ENCODE peak calls at places on chromosomes 11 and 22, in nine cellular contexts. P is suprapubic skin, J is RKO, Q is lung, L is CD14-positive monocyte, H is HTR-8/SVneo, E is fibroblast of the conjunctiva, W is left cardiac atrium, O is activated T-cell treated with anti-CD3 and anti-CD28 coated beads for 1 hour. D is an unnamed sample.

GRCh38 chr11:79342236-79342635 is 98.6 kb downstream of the TENM4 start:
- DNase-seq in P (no peak), W (no peak), J (no peak), L (no peak), O (no peak), Q (no peak), E (no peak), H (no peak), D (no peak)

GRCh38 chr11:534592-535518 is 521 bp downstream of the HRAS start:
- DNase-seq in Q (no peak), P (peak; percentile 88), W (peak; percentile 36), O (no peak), H (no peak), J (peak; percentile 37), E (no peak), L (peak; percentile 38), D (no peak)

GRCh38 chr11:66848671-66849500 is 5.6 kb downstream of the RCE1 start:
- DNase-seq in O (no peak), W (no peak), L (no peak), J (no peak), Q (no peak), H (no peak), P (peak; percentile 69), E (no peak), D (no peak)

GRCh38 chr11:86737752-86738151 is 62.6 kb upstream of the PRSS23 start:
- DNase-seq in L (no peak), H (no peak), W (no peak), Q (no peak), J (no peak), E (peak; percentile 64), O (no peak), P (no peak), D (no peak)

GRCh38 chr11:74024630-74025029 is 15.7 kb upstream of the UCP3 start:
- DNase-seq in H (peak; percentile 27), E (peak; percentile 81), O (no peak), J (no peak), P (no peak), L (peak; percentile 76), Q (peak; percentile 42), W (peak; percentile 74), D (no peak)

GRCh38 chr11:125429807-125430678 is 66.0 kb downstream of the FEZ1 start:
- DNase-seq in P (no peak), E (no peak), O (no peak), L (no peak), H (no peak), W (no peak), J (no peak), Q (no peak), D (no peak)

GRCh38 chr22:45511847-45512261 is 9.2 kb downstream of the FBLN1 start:
- DNase-seq in H (no peak), P (no peak), L (no peak), J (no peak), Q (no peak), W (peak; percentile 74), O (no peak), E (peak; percentile 92), D (no peak)

GRCh38 chr11:8671651-8672062 is 10.8 kb downstream of the TRIM66 start:
- DNase-seq in H (no peak), Q (no peak), J (no peak), W (peak; percentile 58), L (no peak), O (no peak), E (peak; percentile 79), P (no peak), D (no peak)

GRCh38 chr11:103370076-103370475 is 260.9 kb downstream of the DYNC2H1 start:
- DNase-seq in O (no peak), E (no peak), H (no peak), Q (no peak), J (no peak), W (no peak), P (no peak), L (no peak), D (no peak)

GRCh38 chr11:67364783-67365525 is 8.4 kb downstream of the CLCF1 start:
- DNase-seq in Q (no peak), E (no peak), O (no peak), W (no peak), L (no peak), J (no peak), P (no peak), H (no peak), D (no peak)

GRCh38 chr22:26573026-26573662 is 16.8 kb downstream of the TPST2 start:
- DNase-seq in E (no peak), O (no peak), L (peak; percentile 89), J (no peak), W (peak; percentile 72), H (no peak), Q (peak; percentile 56), P (no peak), D (peak; percentile 41)

GRCh38 chr22:20234314-20234682 is 33.8 kb downstream of the RTN4R start:
- DNase-seq in L (no peak), O (no peak), H (no peak), E (no peak), P (no peak), W (no peak), Q (no peak), J (no peak), D (no peak)

GRCh38 chr11:36333897-36334296 is 37.8 kb downstream of the PRR5L start:
- DNase-seq in P (no peak), J (no peak), L (no peak), Q (no peak), E (peak; percentile 23), O (no peak), H (no peak), W (no peak), D (no peak)

GRCh38 chr22:36196254-36197064 is 5.2 kb downstream of the APOL4 start:
- DNase-seq in E (no peak), H (no peak), J (no peak), W (no peak), O (no peak), P (no peak), Q (no peak), L (no peak), D (no peak)

GRCh38 chr22:24432059-24432853 is 4.9 kb downstream of the ADORA2A start:
- DNase-seq in H (no peak), J (no peak), O (no peak), W (peak; percentile 85), L (no peak), Q (no peak), P (no peak), E (peak; percentile 22), D (peak; percentile 10)

GRCh38 chr22:37624017-37624365 is 15.4 kb downstream of the GGA1 start:
- DNase-seq in E (no peak), L (no peak), P (no peak), O (no peak), W (no peak), Q (peak; percentile 74), J (no peak), H (no peak), D (no peak)

GRCh38 chr22:42621505-42622002 is 6.9 kb upstream of the POLDIP3 start:
- DNase-seq in L (no peak), Q (peak; percentile 68), J (no peak), P (peak; percentile 89), H (peak; percentile 86), O (peak; percentile 42), E (peak; percentile 71), W (peak; percentile 79), D (no peak)

GRCh38 chr11:118152552-118153471 is at the start of gene SCN4B:
- DNase-seq in L (no peak), J (no peak), E (peak; percentile 21), H (peak; percentile 56), P (no peak), O (no peak), W (peak; percentile 74), Q (peak; percentile 49), D (peak; percentile 60)

GRCh38 chr11:69293819-69294505 is at the start of gene MYEOV:
- DNase-seq in H (no peak), J (peak; percentile 83), P (no peak), W (peak; percentile 26), Q (peak; percentile 61), O (no peak), E (no peak), L (no peak), D (no peak)

GRCh38 chr22:19998232-19998951 is 18.2 kb downstream of the ARVCF start:
- DNase-seq in L (no peak), E (no peak), W (no peak), O (no peak), P (no peak), Q (no peak), J (no peak), H (no peak), D (no peak)

GRCh38 chr11:36264601-36265344 is 24.5 kb downstream of the COMMD9 start:
- DNase-seq in L (no peak), Q (no peak), E (no peak), J (no peak), P (no peak), O (no peak), H (no peak), W (no peak), D (no peak)

GRCh38 chr11:57255618-57256017 is 18.6 kb upstream of the APLNR start:
- DNase-seq in Q (no peak), W (no peak), E (no peak), P (no peak), J (no peak), H (no peak), O (no peak), L (no peak), D (no peak)

GRCh38 chr11:119161871-119162270 is 6.7 kb upstream of the NLRX1 start:
- DNase-seq in H (no peak), P (no peak), O (no peak), Q (no peak), E (no peak), W (no peak), J (no peak), L (no peak), D (no peak)

GRCh38 chr11:70200212-70200844 is 2.8 kb upstream of the FADD start:
- DNase-seq in L (no peak), P (no peak), O (no peak), E (no peak), J (no peak), W (peak; percentile 12), H (no peak), Q (no peak), D (no peak)

GRCh38 chr11:129290966-129291365 is 84.7 kb upstream of the BARX2 start:
- DNase-seq in J (no peak), O (no peak), L (no peak), H (no peak), W (no peak), Q (no peak), P (no peak), E (no peak), D (no peak)

GRCh38 chr11:63635762-63636465 is 21.7 kb upstream of the PLAAT3 start:
- DNase-seq in H (peak; percentile 71), O (peak; percentile 62), L (peak; percentile 63), Q (peak; percentile 59), E (peak; percentile 52), W (peak; percentile 45), P (no peak), J (peak; percentile 69), D (peak; percentile 81)

GRCh38 chr11:9144828-9145227 is 53.4 kb upstream of the SCUBE2 start:
- DNase-seq in W (no peak), J (no peak), Q (no peak), P (no peak), L (no peak), E (no peak), H (no peak), O (no peak), D (no peak)

GRCh38 chr22:34878996-34879395 is 187.0 kb upstream of the ISX start:
- DNase-seq in J (no peak), O (no peak), Q (no peak), H (no peak), P (no peak), E (no peak), L (no peak), W (no peak), D (no peak)

GRCh38 chr11:105315287-105315686 is 175.7 kb upstream of the CARD18 start:
- DNase-seq in W (no peak), O (no peak), Q (no peak), J (no peak), P (no peak), H (no peak), L (no peak), E (no peak), D (no peak)

GRCh38 chr11:83574516-83574915 is 288.3 kb upstream of the CCDC90B start:
- DNase-seq in W (no peak), L (no peak), P (no peak), O (no peak), H (no peak), E (no peak), Q (no peak), J (no peak), D (no peak)

GRCh38 chr11:2531277-2531986 is 86.6 kb downstream of the KCNQ1 start:
- DNase-seq in H (peak; percentile 79), J (peak; percentile 46), L (peak; percentile 67), O (peak; percentile 58), E (peak; percentile 24), W (peak; percentile 73), P (no peak), Q (peak; percentile 74), D (peak; percentile 5)

D was measured in hippocampal formation.